ENCODE peak calls at places on chromosomes 1 and 21, in four cellular contexts. I, M, U and Z are unnamed samples.

GRCh38 chr1:40385437-40386310 is 12.1 kb downstream of the SMAP2 start:
- DNase-seq in I (no peak), U (no peak), M (peak), Z (no peak)

GRCh38 chr1:242692988-242693387 is 168.5 kb upstream of the PLD5 start:
- DNase-seq in U (no peak), M (no peak), I (no peak), Z (no peak)

GRCh38 chr1:15249032-15249601 is 2.1 kb downstream of the FHAD1 start:
- DNase-seq in I (no peak), U (no peak), M (no peak), Z (no peak)

GRCh38 chr1:227894831-227895451 is 52.8 kb downstream of the WNT9A start:
- DNase-seq in U (peak), I (peak), M (peak), Z (no peak)

GRCh38 chr1:29324771-29325351 is 88.5 kb downstream of the PTPRU start:
- DNase-seq in U (no peak), I (no peak), M (no peak), Z (no peak)

GRCh38 chr21:26962516-26963305 is 4.2 kb downstream of the ADAMTS5 start:
- DNase-seq in U (no peak), I (no peak), M (no peak), Z (no peak)

GRCh38 chr1:195939844-195940243 is 668.4 kb downstream of the KCNT2 start:
- DNase-seq in I (no peak), U (no peak), M (no peak), Z (no peak)

GRCh38 chr1:38046884-38047602 is 450 bp upstream of the POU3F1 start:
- DNase-seq in M (peak), U (peak), I (peak), Z (peak)

GRCh38 chr1:24866211-24867063 is 63.6 kb downstream of the RUNX3 start:
- DNase-seq in M (peak), U (no peak), I (no peak), Z (no peak)

GRCh38 chr21:28393279-28393678 is 599.4 kb downstream of the LTN1 start:
- DNase-seq in I (no peak), U (no peak), M (no peak), Z (no peak)

GRCh38 chr1:30378023-30378596 is 345.3 kb downstream of the MATN1 start:
- DNase-seq in I (peak), U (no peak), M (peak), Z (no peak)

GRCh38 chr1:77866296-77866695 is 22.1 kb upstream of the NEXN start:
- DNase-seq in U (no peak), M (no peak), I (no peak), Z (no peak)

GRCh38 chr1:38812981-38813380 is 46.6 kb downstream of the RRAGC start:
- DNase-seq in M (no peak), I (no peak), U (no peak), Z (no peak)

GRCh38 chr21:37582613-37583012 is 216.0 kb downstream of the DYRK1A start:
- DNase-seq in I (no peak), M (no peak), U (no peak), Z (no peak)

GRCh38 chr1:41515131-41515678 is 30.7 kb upstream of the EDN2 start:
- DNase-seq in U (no peak), I (no peak), M (no peak), Z (no peak)

GRCh38 chr1:160064746-160065145 is 5.2 kb downstream of the KCNJ10 start:
- DNase-seq in U (no peak), I (no peak), M (no peak), Z (no peak)

GRCh38 chr1:203038217-203038741 is 12.0 kb downstream of the PPFIA4 start:
- DNase-seq in U (peak), I (peak), M (no peak), Z (peak)

GRCh38 chr1:67441183-67441582 is 11.0 kb upstream of the SERBP1 start:
- DNase-seq in M (no peak), I (no peak), U (no peak), Z (no peak)

GRCh38 chr21:45074818-45075605 is 632 bp downstream of the ADARB1 start:
- DNase-seq in U (peak), I (peak), M (peak), Z (no peak)

GRCh38 chr1:51215169-51215568 is 20.9 kb upstream of the RNF11 start:
- DNase-seq in I (no peak), U (no peak), M (no peak), Z (no peak)

GRCh38 chr1:54806931-54807611 is 5.9 kb upstream of the TTC22 start:
- DNase-seq in I (peak), U (no peak), M (peak), Z (no peak)

GRCh38 chr1:234631721-234632125 is 21.7 kb upstream of the IRF2BP2 start:
- DNase-seq in M (no peak), U (no peak), I (no peak), Z (no peak)

GRCh38 chr21:31135536-31136184 is 97.4 kb upstream of the KRTAP19-8 start:
- DNase-seq in M (no peak), U (no peak), I (no peak), Z (no peak)

GRCh38 chr1:101506541-101507164 is 269.8 kb downstream of the S1PR1 start:
- DNase-seq in U (no peak), M (no peak), I (no peak), Z (no peak)

GRCh38 chr1:23437355-23437664 is 12.8 kb upstream of the TCEA3 start:
- DNase-seq in U (no peak), I (no peak), M (no peak), Z (no peak)

GRCh38 chr1:55781944-55782482 is 566.8 kb upstream of the USP24 start:
- DNase-seq in M (no peak), I (no peak), U (no peak), Z (no peak)

GRCh38 chr21:42619841-42620240 is 33.6 kb upstream of the PDE9A start:
- DNase-seq in I (no peak), U (no peak), M (no peak), Z (no peak)

GRCh38 chr1:230385173-230385480 is 41.0 kb downstream of the PGBD5 start:
- DNase-seq in U (no peak), I (no peak), M (no peak), Z (no peak)

GRCh38 chr1:220084460-220084859 is 5.1 kb downstream of the BPNT1 start:
- DNase-seq in U (no peak), M (no peak), I (no peak), Z (no peak)

GRCh38 chr1:3767328-3767925 is 5.1 kb upstream of the SMIM1 start:
- DNase-seq in I (no peak), U (no peak), M (no peak), Z (no peak)

GRCh38 chr1:234546890-234547788 is 62.8 kb downstream of the IRF2BP2 start:
- DNase-seq in M (no peak), I (peak), U (no peak), Z (no peak)

GRCh38 chr1:225554216-225554812 is 98.6 kb downstream of the ENAH start:
- DNase-seq in M (no peak), U (no peak), I (no peak), Z (no peak)

GRCh38 chr21:36917487-36918158 is 48.8 kb downstream of the HLCS start:
- DNase-seq in I (no peak), U (no peak), M (no peak), Z (no peak)

GRCh38 chr1:233445737-233446136 is 118.2 kb downstream of the MAP3K21 start:
- DNase-seq in U (no peak), M (no peak), I (no peak), Z (no peak)

GRCh38 chr1:1182491-1183220 is 9.0 kb downstream of the TTLL10 start:
- DNase-seq in M (no peak), I (no peak), U (no peak), Z (no peak)

GRCh38 chr1:171434717-171435346 is 50.5 kb upstream of the PRRC2C start:
- DNase-seq in I (peak), M (no peak), U (no peak), Z (no peak)

GRCh38 chr1:215146252-215146975 is 63.9 kb downstream of the KCNK2 start:
- DNase-seq in M (no peak), U (no peak), I (no peak), Z (no peak)
- TF ChIP-seq CTCF in M (no peak), U (no peak), I (no peak), Z (peak)

GRCh38 chr1:8315573-8316475 is 2.1 kb upstream of the SLC45A1 start:
- DNase-seq in M (no peak), I (no peak), U (no peak), Z (no peak)
- TF ChIP-seq CTCF in M (no peak), I (no peak), U (no peak), Z (no peak)

DNA sequence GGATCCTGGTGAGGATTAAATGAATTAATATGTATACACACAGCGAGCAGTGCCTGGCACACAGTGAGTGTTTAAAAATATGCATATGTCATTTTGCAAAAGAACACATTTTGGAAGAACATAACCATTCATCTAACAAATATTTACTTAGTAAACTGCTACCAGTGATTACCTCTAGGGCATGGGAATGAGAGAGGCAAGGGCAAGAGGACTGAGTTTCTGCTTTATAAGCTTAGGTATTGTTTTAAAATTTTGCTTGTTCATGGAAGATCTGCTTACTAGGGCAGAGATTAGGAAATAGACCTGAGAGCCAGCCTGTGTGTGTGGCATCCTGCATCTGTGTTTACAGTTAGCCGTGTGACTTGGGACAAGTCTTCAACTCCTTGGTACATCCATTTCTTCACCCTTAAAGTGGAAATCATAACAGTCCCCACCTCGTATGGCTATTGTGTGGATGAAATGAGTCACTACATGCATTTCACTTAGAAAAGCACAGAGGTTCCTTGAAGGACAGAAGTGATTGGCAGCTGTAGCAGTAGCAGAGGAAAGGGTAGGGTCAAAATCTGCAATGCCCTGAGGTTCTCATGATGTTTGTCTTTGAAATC is 198.5 kb upstream of the FMN2 start:
- DNase-seq in U (no peak), M (no peak), I (no peak), Z (no peak)
- TF ChIP-seq CTCF in U (no peak), M (no peak), I (no peak), Z (no peak)

GRCh38 chr1:36595921-36596320 is 113.2 kb upstream of the CSF3R start:
- DNase-seq in I (no peak), M (no peak), U (no peak), Z (no peak)
- TF ChIP-seq CTCF in I (no peak), M (no peak), U (no peak), Z (no peak)

GRCh38 chr1:81377406-81377805 is 423.3 kb upstream of the ADGRL2 start:
- DNase-seq in U (no peak), M (no peak), I (no peak), Z (no peak)
- TF ChIP-seq CTCF in U (no peak), M (no peak), I (no peak), Z (no peak)

GRCh38 chr1:197619008-197619640 is 156.2 kb downstream of the DENND1B start:
- DNase-seq in M (no peak), I (no peak), U (no peak), Z (no peak)
- TF ChIP-seq CTCF in M (peak), I (no peak), U (peak), Z (peak)

GRCh38 chr1:207654320-207654719 is 9.4 kb downstream of the CR1L start:
- DNase-seq in M (no peak), U (no peak), I (no peak), Z (no peak)
- TF ChIP-seq CTCF in M (no peak), U (peak), I (no peak), Z (peak)

GRCh38 chr1:208051651-208052050 is 140.7 kb upstream of the CD34 start:
- DNase-seq in I (no peak), U (no peak), M (no peak), Z (no peak)
- TF ChIP-seq CTCF in I (no peak), U (no peak), M (no peak), Z (no peak)

GRCh38 chr1:45687753-45688737 is at the start of gene TMEM69:
- DNase-seq in U (peak), M (peak), I (peak), Z (peak)
- TF ChIP-seq CTCF in U (peak), M (no peak), I (no peak), Z (no peak)